ENCODE peak calls at places on chromosomes 4 and X, in four cellular contexts. One of them, this sample, is unnamed.

GRCh38 chrX:153944140-153944799 is at the start of gene RENBP:
- DNase-seq in lower leg skin: peak
- DNase-seq in NCI-H446 treated with DMSO at 0.1 percent for 48 hours: no peak
- DNase-seq in activated T-helper 1 cell treated with Interleukin-2 at 50 U/mL for 16 hours: no peak
- DNase-seq in this sample: peak

GRCh38 chr4:71368906-71369305 is 30.1 kb downstream of the SLC4A4 start:
- DNase-seq in NCI-H446 treated with DMSO at 0.1 percent for 48 hours: no peak
- DNase-seq in lower leg skin: no peak
- DNase-seq in activated T-helper 1 cell treated with Interleukin-2 at 50 U/mL for 16 hours: no peak
- DNase-seq in this sample: no peak

GRCh38 chr4:31458813-31459212 is 738.6 kb downstream of the PCDH7 start:
- DNase-seq in activated T-helper 1 cell treated with Interleukin-2 at 50 U/mL for 16 hours: no peak
- DNase-seq in lower leg skin: no peak
- DNase-seq in NCI-H446 treated with DMSO at 0.1 percent for 48 hours: no peak
- DNase-seq in this sample: no peak

GRCh38 chrX:110558406-110558805 is 199.8 kb downstream of the RTL9 start:
- DNase-seq in NCI-H446 treated with DMSO at 0.1 percent for 48 hours: no peak
- DNase-seq in lower leg skin: no peak
- DNase-seq in activated T-helper 1 cell treated with Interleukin-2 at 50 U/mL for 16 hours: no peak
- DNase-seq in this sample: no peak

GRCh38 chr4:112144546-112145325 is 518 bp upstream of the FAM241A start:
- DNase-seq in lower leg skin: no peak
- DNase-seq in activated T-helper 1 cell treated with Interleukin-2 at 50 U/mL for 16 hours: no peak
- DNase-seq in NCI-H446 treated with DMSO at 0.1 percent for 48 hours: no peak
- DNase-seq in this sample: no peak

GRCh38 chr4:32560306-32560705 is 1840.1 kb downstream of the PCDH7 start:
- DNase-seq in activated T-helper 1 cell treated with Interleukin-2 at 50 U/mL for 16 hours: no peak
- DNase-seq in lower leg skin: no peak
- DNase-seq in NCI-H446 treated with DMSO at 0.1 percent for 48 hours: peak
- DNase-seq in this sample: no peak

GRCh38 chr4:19254476-19254875 is 997.2 kb upstream of the SLIT2 start:
- DNase-seq in NCI-H446 treated with DMSO at 0.1 percent for 48 hours: peak
- DNase-seq in lower leg skin: no peak
- DNase-seq in activated T-helper 1 cell treated with Interleukin-2 at 50 U/mL for 16 hours: no peak
- DNase-seq in this sample: no peak

GRCh38 chr4:20778896-20779295 is 78.6 kb downstream of the PACRGL start:
- DNase-seq in activated T-helper 1 cell treated with Interleukin-2 at 50 U/mL for 16 hours: no peak
- DNase-seq in NCI-H446 treated with DMSO at 0.1 percent for 48 hours: no peak
- DNase-seq in lower leg skin: no peak
- DNase-seq in this sample: no peak

GRCh38 chrX:6985537-6985936 is 162.0 kb upstream of the STS start:
- DNase-seq in activated T-helper 1 cell treated with Interleukin-2 at 50 U/mL for 16 hours: no peak
- DNase-seq in lower leg skin: no peak
- DNase-seq in NCI-H446 treated with DMSO at 0.1 percent for 48 hours: no peak
- DNase-seq in this sample: no peak

GRCh38 chrX:97672138-97672537 is 788.4 kb downstream of the RPA4 start:
- DNase-seq in activated T-helper 1 cell treated with Interleukin-2 at 50 U/mL for 16 hours: no peak
- DNase-seq in NCI-H446 treated with DMSO at 0.1 percent for 48 hours: peak
- DNase-seq in lower leg skin: no peak
- DNase-seq in this sample: no peak

GRCh38 chr4:10312568-10312967 is 144.7 kb downstream of the ZNF518B start:
- DNase-seq in lower leg skin: no peak
- DNase-seq in NCI-H446 treated with DMSO at 0.1 percent for 48 hours: no peak
- DNase-seq in activated T-helper 1 cell treated with Interleukin-2 at 50 U/mL for 16 hours: no peak
- DNase-seq in this sample: no peak

GRCh38 chr4:74874785-74875367 is 58.0 kb upstream of the PARM1 start:
- DNase-seq in lower leg skin: no peak
- DNase-seq in NCI-H446 treated with DMSO at 0.1 percent for 48 hours: peak
- DNase-seq in activated T-helper 1 cell treated with Interleukin-2 at 50 U/mL for 16 hours: no peak
- DNase-seq in this sample: no peak

GRCh38 chr4:139550724-139551429 is 5.1 kb downstream of the SETD7 start:
- DNase-seq in activated T-helper 1 cell treated with Interleukin-2 at 50 U/mL for 16 hours: no peak
- DNase-seq in lower leg skin: no peak
- DNase-seq in NCI-H446 treated with DMSO at 0.1 percent for 48 hours: no peak
- DNase-seq in this sample: no peak

GRCh38 chr4:38030023-38030422 is 69.8 kb downstream of the PTTG2 start:
- DNase-seq in lower leg skin: no peak
- DNase-seq in NCI-H446 treated with DMSO at 0.1 percent for 48 hours: no peak
- DNase-seq in activated T-helper 1 cell treated with Interleukin-2 at 50 U/mL for 16 hours: no peak
- DNase-seq in this sample: no peak

GRCh38 chr4:52103314-52103713 is 52.2 kb downstream of the SPATA18 start:
- DNase-seq in NCI-H446 treated with DMSO at 0.1 percent for 48 hours: no peak
- DNase-seq in lower leg skin: no peak
- DNase-seq in activated T-helper 1 cell treated with Interleukin-2 at 50 U/mL for 16 hours: no peak
- DNase-seq in this sample: no peak

GRCh38 chr4:181157647-181158046 is 1085.6 kb upstream of the TENM3 start:
- DNase-seq in lower leg skin: no peak
- DNase-seq in activated T-helper 1 cell treated with Interleukin-2 at 50 U/mL for 16 hours: no peak
- DNase-seq in NCI-H446 treated with DMSO at 0.1 percent for 48 hours: no peak
- DNase-seq in this sample: no peak

GRCh38 chrX:13721371-13721770 is 13.0 kb downstream of the TRAPPC2 start:
- DNase-seq in activated T-helper 1 cell treated with Interleukin-2 at 50 U/mL for 16 hours: no peak
- DNase-seq in lower leg skin: no peak
- DNase-seq in NCI-H446 treated with DMSO at 0.1 percent for 48 hours: peak
- DNase-seq in this sample: no peak

GRCh38 chrX:135295238-135295943 is 13.9 kb upstream of the ETDC start:
- DNase-seq in NCI-H446 treated with DMSO at 0.1 percent for 48 hours: no peak
- DNase-seq in activated T-helper 1 cell treated with Interleukin-2 at 50 U/mL for 16 hours: peak
- DNase-seq in lower leg skin: no peak
- DNase-seq in this sample: peak

GRCh38 chrX:136711147-136711546 is 63.2 kb downstream of the CD40LG start:
- DNase-seq in lower leg skin: no peak
- DNase-seq in NCI-H446 treated with DMSO at 0.1 percent for 48 hours: peak
- DNase-seq in activated T-helper 1 cell treated with Interleukin-2 at 50 U/mL for 16 hours: no peak
- DNase-seq in this sample: peak

GRCh38 chrX:1390621-1391369 is 1.1 kb downstream of the SLC25A6 start:
- DNase-seq in NCI-H446 treated with DMSO at 0.1 percent for 48 hours: no peak
- DNase-seq in activated T-helper 1 cell treated with Interleukin-2 at 50 U/mL for 16 hours: no peak
- DNase-seq in lower leg skin: peak
- DNase-seq in this sample: no peak

GRCh38 chrX:50747471-50747900 is 66.5 kb downstream of the SHROOM4 start:
- DNase-seq in NCI-H446 treated with DMSO at 0.1 percent for 48 hours: no peak
- DNase-seq in activated T-helper 1 cell treated with Interleukin-2 at 50 U/mL for 16 hours: no peak
- DNase-seq in lower leg skin: no peak
- DNase-seq in this sample: no peak

GRCh38 chr4:37762294-37763163 is 64.0 kb upstream of the PGM2 start:
- DNase-seq in activated T-helper 1 cell treated with Interleukin-2 at 50 U/mL for 16 hours: no peak
- DNase-seq in lower leg skin: no peak
- DNase-seq in NCI-H446 treated with DMSO at 0.1 percent for 48 hours: no peak
- DNase-seq in this sample: no peak

GRCh38 chr4:100356172-100356571 is 161.7 kb downstream of the EMCN start:
- DNase-seq in lower leg skin: no peak
- DNase-seq in activated T-helper 1 cell treated with Interleukin-2 at 50 U/mL for 16 hours: no peak
- DNase-seq in NCI-H446 treated with DMSO at 0.1 percent for 48 hours: no peak
- DNase-seq in this sample: no peak

This sample was measured in tibial nerve.